ENCODE peak calls at places on chromosomes 5 and 9, in five cellular contexts. P is upper lobe of right lung, D is AG04450, S is GM12865, Q is PC-9. W is an unnamed sample.

GRCh38 chr9:93317495-93318094 is 133.7 kb downstream of the WNK2 start:
- DNase-seq in D (no peak), P (peak), Q (no peak), S (no peak), W (no peak)

GRCh38 chr5:103532116-103532734 is 30.4 kb downstream of the NUDT12 start:
- DNase-seq in Q (no peak), P (no peak), D (no peak), S (no peak), W (no peak)

GRCh38 chr5:8012131-8012977 is 143.4 kb downstream of the MTRR start:
- DNase-seq in P (no peak), D (no peak), Q (no peak), S (peak), W (no peak)

GRCh38 chr9:115118471-115119156 is 657 bp upstream of the TNC start:
- DNase-seq in Q (peak), D (peak), P (peak), S (no peak), W (peak)

GRCh38 chr5:77138981-77139380 is 51.9 kb upstream of the ZBED3 start:
- DNase-seq in D (no peak), P (no peak), S (no peak), Q (no peak), W (no peak)

GRCh38 chr9:38142201-38142600 is 73.2 kb upstream of the SHB start:
- DNase-seq in Q (no peak), P (no peak), S (no peak), D (no peak), W (no peak)

GRCh38 chr5:153147891-153148623 is 342.4 kb upstream of the GRIA1 start:
- DNase-seq in Q (peak), D (no peak), P (no peak), S (peak), W (no peak)

GRCh38 chr9:107044872-107045271 is 181.9 kb downstream of the ZNF462 start:
- DNase-seq in Q (no peak), D (no peak), P (no peak), S (no peak), W (no peak)

GRCh38 chr5:97090944-97091343 is 51.5 kb downstream of the LIX1 start:
- DNase-seq in S (no peak), Q (no peak), D (no peak), P (no peak), W (no peak)

GRCh38 chr5:142474426-142474825 is 149.6 kb upstream of the SPRY4 start:
- DNase-seq in Q (no peak), P (no peak), D (no peak), S (no peak), W (no peak)

GRCh38 chr5:120091376-120091948 is 372.6 kb upstream of the PRR16 start:
- DNase-seq in S (no peak), P (no peak), D (no peak), Q (no peak), W (no peak)

GRCh38 chr5:31774779-31775178 is 135.8 kb downstream of the PDZD2 start:
- DNase-seq in Q (no peak), P (no peak), D (no peak), S (no peak), W (no peak)

GRCh38 chr9:93126825-93127368 is 7.2 kb downstream of the NINJ1 start:
- DNase-seq in P (peak), S (no peak), D (no peak), Q (no peak), W (peak)

GRCh38 chr5:23269981-23270380 is 237.4 kb upstream of the PRDM9 start:
- DNase-seq in P (no peak), S (no peak), D (no peak), Q (no peak), W (no peak)

GRCh38 chr5:174229640-174230350 is 184.3 kb downstream of the NSG2 start:
- DNase-seq in Q (no peak), D (peak), P (no peak), S (no peak), W (no peak)

DNA sequence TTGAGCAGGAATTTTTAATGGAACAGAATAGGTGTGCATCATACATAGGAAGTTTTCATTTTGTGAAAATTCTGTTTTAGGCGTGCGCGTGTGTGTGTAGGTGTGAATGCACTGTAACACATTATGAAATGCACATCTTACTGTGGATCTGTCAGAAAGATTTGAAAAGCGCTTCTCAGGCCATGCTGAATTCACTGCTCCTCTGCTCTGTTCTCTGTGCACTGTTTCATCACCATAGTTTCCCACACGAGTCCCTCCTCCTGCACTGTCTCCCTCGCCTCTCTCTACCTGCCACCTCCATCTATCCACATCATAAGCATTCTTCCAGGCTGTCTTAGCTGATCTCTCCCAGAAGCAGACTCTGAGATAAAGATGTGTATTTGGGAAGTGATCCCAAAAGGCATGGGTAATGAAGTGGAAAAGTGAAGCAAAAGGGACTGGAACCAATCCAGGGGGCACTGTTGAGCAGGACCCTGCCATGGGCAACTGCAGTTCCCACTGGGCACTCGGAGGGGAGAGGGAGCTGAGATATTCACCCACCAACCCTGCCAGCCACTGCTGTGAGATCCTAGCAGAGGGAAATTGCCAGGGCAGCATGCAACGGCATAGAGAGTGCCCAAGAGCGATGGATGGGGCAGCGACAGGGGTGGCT is 65.9 kb downstream of the GABBR2 start:
- DNase-seq in D (no peak), P (no peak), Q (no peak), S (no peak), W (no peak)
- TF ChIP-seq CTCF in D (peak), P (no peak), Q (no peak), S (no peak), W (no peak)

DNA sequence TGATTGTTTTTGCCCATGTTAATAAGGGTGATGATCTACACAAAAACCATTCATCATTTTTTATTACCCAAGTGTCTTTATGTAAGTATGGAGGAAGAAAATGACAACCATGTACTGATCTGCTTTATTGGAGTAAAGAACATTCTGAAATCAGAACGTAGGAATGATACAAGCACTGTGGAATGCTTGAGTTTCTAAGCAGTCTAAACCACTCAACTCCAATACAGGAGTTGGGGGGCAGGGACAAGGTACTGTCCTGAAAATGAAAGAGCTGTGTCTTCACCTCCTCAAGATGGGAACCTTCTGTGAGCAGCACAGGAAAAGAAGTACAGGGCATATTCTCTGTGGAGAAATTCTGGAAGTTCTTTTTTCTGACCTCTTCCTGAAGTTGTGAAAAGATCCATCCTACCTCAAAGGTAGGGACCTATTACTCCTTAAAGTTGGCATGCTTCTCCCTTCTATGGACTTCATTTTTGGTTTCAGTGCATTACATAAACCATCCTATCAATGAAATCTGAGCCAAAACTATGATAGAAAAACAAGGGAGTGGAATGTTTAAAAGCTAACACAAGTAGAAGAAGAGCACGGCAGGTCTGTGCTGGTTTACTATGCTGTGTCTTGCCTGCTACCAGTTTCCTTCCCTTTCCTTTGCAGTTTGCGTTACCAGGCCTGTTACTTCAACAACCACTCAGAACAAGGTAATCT is 202.6 kb downstream of the SEMA5A start:
- DNase-seq in D (no peak), Q (no peak), S (no peak), P (no peak), W (no peak)
- H3K4me3 ChIP-seq in D (no peak), Q (no peak), S (no peak), P (no peak), W (no peak)

GRCh38 chr5:18742830-18743229 is 1108.6 kb downstream of the TAF11L14 start:
- DNase-seq in Q (no peak), P (no peak), S (no peak), D (no peak), W (no peak)
- TF ChIP-seq CTCF in Q (no peak), P (no peak), S (no peak), D (no peak), W (no peak)

GRCh38 chr9:36974731-36975130 is 59.3 kb downstream of the PAX5 start:
- DNase-seq in S (no peak), D (no peak), Q (no peak), P (peak), W (no peak)
- H3K4me3 ChIP-seq in S (no peak), D (no peak), Q (no peak), P (no peak), W (no peak)